ENCODE peak calls at places on chromosomes 12 and 14, in six cellular contexts. Y is activated T-helper 1 cell treated with anti-CD3 and anti-CD28 coated beads, Interleukin-2, amount 50 U/mL, for 16 hours; X is breast epithelium; O is psoas muscle; V is activated naive CD4-positive, alpha-beta T cell; H is effector CD4-positive, alpha-beta T cell. L is an unnamed sample.

GRCh38 chr12:108629824-108630476 is 3.7 kb downstream of the SELPLG start:
- DNase-seq in H (peak; percentile 61), V (peak; percentile 15), X (no peak), Y (no peak), O (peak; percentile 52), L (peak; percentile 66)

GRCh38 chr12:1662761-1663439 is 28.0 kb upstream of the ADIPOR2 start:
- DNase-seq in O (no peak), X (peak; percentile 52), V (peak; percentile 18), H (peak; percentile 30), Y (peak; percentile 20), L (no peak)

GRCh38 chr14:97306785-97307246 is 509.6 kb downstream of the VRK1 start:
- DNase-seq in H (no peak), V (no peak), Y (no peak), O (no peak), X (no peak), L (peak; percentile 8)

GRCh38 chr14:101932668-101933067 is 31.7 kb upstream of the DYNC1H1 start:
- DNase-seq in Y (no peak), X (no peak), O (no peak), V (no peak), H (no peak), L (no peak)

GRCh38 chr12:47032644-47033043 is 46.8 kb upstream of the PCED1B start:
- DNase-seq in Y (no peak), X (no peak), V (no peak), O (no peak), H (no peak), L (peak; percentile 66)

GRCh38 chr14:99879401-99880295 is 86.4 kb downstream of the EML1 start:
- DNase-seq in H (no peak), O (no peak), X (no peak), Y (no peak), V (no peak), L (peak; percentile 62)

GRCh38 chr12:91074068-91074819 is 16.4 kb upstream of the KERA start:
- DNase-seq in H (no peak), X (no peak), Y (no peak), V (no peak), O (no peak), L (no peak)

GRCh38 chr12:31849090-31849687 is 110.0 kb upstream of the RESF1 start:
- DNase-seq in H (no peak), Y (no peak), O (no peak), X (no peak), V (no peak), L (no peak)